ENCODE peak calls at places on chromosomes 1 and 21, in six cellular contexts. One of them, this sample, is unnamed.
A peak's percentile ranks its signal among the peaks of the same experiment; 100 is the strongest.

GRCh38 chr1:89844236-89844807 is 23.5 kb downstream of the LRRC8D start:
- DNase-seq in right lobe of liver: no peak
- DNase-seq in Karpas-422: peak; percentile 78
- DNase-seq in heart right ventricle: no peak
- DNase-seq in GM23248: peak; percentile 44
- DNase-seq in thyroid gland: no peak
- DNase-seq in this sample: no peak

GRCh38 chr1:61455400-61455799 is 269.5 kb downstream of the TM2D1 start:
- DNase-seq in right lobe of liver: no peak
- DNase-seq in Karpas-422: no peak
- DNase-seq in heart right ventricle: no peak
- DNase-seq in GM23248: no peak
- DNase-seq in thyroid gland: no peak
- DNase-seq in this sample: no peak

GRCh38 chr1:56064705-56065104 is 514.7 kb downstream of the PLPP3 start:
- DNase-seq in right lobe of liver: no peak
- DNase-seq in Karpas-422: no peak
- DNase-seq in heart right ventricle: no peak
- DNase-seq in GM23248: peak; percentile 32
- DNase-seq in thyroid gland: no peak
- DNase-seq in this sample: no peak

GRCh38 chr1:78292361-78292760 is 198.4 kb upstream of the PTGFR start:
- DNase-seq in right lobe of liver: no peak
- DNase-seq in Karpas-422: no peak
- DNase-seq in heart right ventricle: no peak
- DNase-seq in GM23248: peak; percentile 85
- DNase-seq in thyroid gland: no peak
- DNase-seq in this sample: no peak

GRCh38 chr21:17554619-17555472 is 42.0 kb downstream of the CXADR start:
- DNase-seq in right lobe of liver: no peak
- DNase-seq in Karpas-422: no peak
- DNase-seq in heart right ventricle: no peak
- DNase-seq in GM23248: peak; percentile 11
- DNase-seq in thyroid gland: no peak
- DNase-seq in this sample: no peak

GRCh38 chr21:15614757-15615156 is 115.0 kb upstream of the USP25 start:
- DNase-seq in right lobe of liver: no peak
- DNase-seq in Karpas-422: no peak
- DNase-seq in heart right ventricle: no peak
- DNase-seq in GM23248: no peak
- DNase-seq in thyroid gland: no peak
- DNase-seq in this sample: no peak

GRCh38 chr1:247291835-247292561 is 36.1 kb downstream of the VN1R5 start:
- DNase-seq in right lobe of liver: no peak
- DNase-seq in Karpas-422: no peak
- DNase-seq in heart right ventricle: no peak
- DNase-seq in GM23248: no peak
- DNase-seq in thyroid gland: no peak
- DNase-seq in this sample: no peak

GRCh38 chr1:188817814-188818213 is 1659.8 kb downstream of the BRINP3 start:
- DNase-seq in right lobe of liver: no peak
- DNase-seq in Karpas-422: no peak
- DNase-seq in heart right ventricle: no peak
- DNase-seq in GM23248: no peak
- DNase-seq in thyroid gland: no peak
- DNase-seq in this sample: no peak

GRCh38 chr21:16678479-16678878 is 834.4 kb upstream of the CXADR start:
- DNase-seq in right lobe of liver: no peak
- DNase-seq in Karpas-422: no peak
- DNase-seq in heart right ventricle: no peak
- DNase-seq in GM23248: no peak
- DNase-seq in thyroid gland: no peak
- DNase-seq in this sample: no peak

GRCh38 chr1:184162266-184162665 is 110.7 kb downstream of the TSEN15 start:
- DNase-seq in right lobe of liver: no peak
- DNase-seq in Karpas-422: no peak
- DNase-seq in heart right ventricle: peak; percentile 38
- DNase-seq in GM23248: no peak
- DNase-seq in thyroid gland: peak; percentile 15
- DNase-seq in this sample: no peak

GRCh38 chr1:39507230-39507928 is 15.9 kb downstream of the BMP8A start:
- DNase-seq in right lobe of liver: no peak
- DNase-seq in Karpas-422: peak; percentile 9
- DNase-seq in heart right ventricle: no peak
- DNase-seq in GM23248: peak; percentile 18
- DNase-seq in thyroid gland: peak; percentile 50
- DNase-seq in this sample: peak; percentile 9

GRCh38 chr1:30414086-30414850 is 309.1 kb downstream of the MATN1 start:
- DNase-seq in right lobe of liver: no peak
- DNase-seq in Karpas-422: no peak
- DNase-seq in heart right ventricle: no peak
- DNase-seq in GM23248: no peak
- DNase-seq in thyroid gland: no peak
- DNase-seq in this sample: no peak

GRCh38 chr1:19385869-19386591 is 73.9 kb downstream of the SLC66A1 start:
- DNase-seq in right lobe of liver: peak; percentile 42
- DNase-seq in Karpas-422: no peak
- DNase-seq in heart right ventricle: peak; percentile 40
- DNase-seq in GM23248: peak; percentile 91
- DNase-seq in thyroid gland: peak; percentile 77
- DNase-seq in this sample: no peak

GRCh38 chr1:13699510-13699909 is 478 bp upstream of the PRDM2 start:
- DNase-seq in right lobe of liver: no peak
- DNase-seq in Karpas-422: no peak
- DNase-seq in heart right ventricle: no peak
- DNase-seq in GM23248: peak; percentile 37
- DNase-seq in thyroid gland: no peak
- DNase-seq in this sample: no peak

GRCh38 chr1:184296466-184297243 is 90.2 kb upstream of the C1orf21 start:
- DNase-seq in right lobe of liver: peak; percentile 79
- DNase-seq in Karpas-422: no peak
- DNase-seq in heart right ventricle: peak; percentile 75
- DNase-seq in GM23248: peak; percentile 79
- DNase-seq in thyroid gland: peak; percentile 87
- DNase-seq in this sample: peak; percentile 85

GRCh38 chr1:150237746-150238145 is 1.8 kb upstream of the ANP32E start:
- DNase-seq in right lobe of liver: no peak
- DNase-seq in Karpas-422: no peak
- DNase-seq in heart right ventricle: no peak
- DNase-seq in GM23248: no peak
- DNase-seq in thyroid gland: no peak
- DNase-seq in this sample: no peak

GRCh38 chr1:89908294-89908992 is 86.5 kb upstream of the ZNF326 start:
- DNase-seq in right lobe of liver: no peak
- DNase-seq in Karpas-422: no peak
- DNase-seq in heart right ventricle: no peak
- DNase-seq in GM23248: peak; percentile 50
- DNase-seq in thyroid gland: no peak
- DNase-seq in this sample: no peak

GRCh38 chr1:6185635-6186382 is 5.7 kb upstream of the CHD5 start:
- DNase-seq in right lobe of liver: no peak
- DNase-seq in Karpas-422: peak; percentile 74
- DNase-seq in heart right ventricle: no peak
- DNase-seq in GM23248: peak; percentile 62
- DNase-seq in thyroid gland: no peak
- DNase-seq in this sample: no peak

GRCh38 chr1:156064615-156065014 is 3.7 kb downstream of the RAB25 start:
- DNase-seq in right lobe of liver: no peak
- DNase-seq in Karpas-422: no peak
- DNase-seq in heart right ventricle: no peak
- DNase-seq in GM23248: peak; percentile 14
- DNase-seq in thyroid gland: no peak
- DNase-seq in this sample: no peak

GRCh38 chr1:46522184-46522968 is 29.1 kb downstream of the KNCN start:
- DNase-seq in right lobe of liver: peak; percentile 35
- DNase-seq in Karpas-422: no peak
- DNase-seq in heart right ventricle: no peak
- DNase-seq in GM23248: peak; percentile 91
- DNase-seq in thyroid gland: peak; percentile 80
- DNase-seq in this sample: peak; percentile 65

GRCh38 chr1:220717800-220718640 is 27.9 kb downstream of the C1orf115 start:
- DNase-seq in right lobe of liver: no peak
- DNase-seq in Karpas-422: no peak
- DNase-seq in heart right ventricle: no peak
- DNase-seq in GM23248: no peak
- DNase-seq in thyroid gland: no peak
- DNase-seq in this sample: no peak

GRCh38 chr1:41030872-41031616 is 9.5 kb upstream of the SLFNL1 start:
- DNase-seq in right lobe of liver: no peak
- DNase-seq in Karpas-422: no peak
- DNase-seq in heart right ventricle: no peak
- DNase-seq in GM23248: no peak
- DNase-seq in thyroid gland: no peak
- DNase-seq in this sample: no peak

GRCh38 chr1:172745014-172745413 is 86.1 kb downstream of the FASLG start:
- DNase-seq in right lobe of liver: no peak
- DNase-seq in Karpas-422: peak; percentile 87
- DNase-seq in heart right ventricle: no peak
- DNase-seq in GM23248: peak; percentile 84
- DNase-seq in thyroid gland: no peak
- DNase-seq in this sample: no peak

GRCh38 chr1:2046225-2046917 is 3.8 kb upstream of the PRKCZ start:
- DNase-seq in right lobe of liver: peak; percentile 88
- DNase-seq in Karpas-422: peak; percentile 80
- DNase-seq in heart right ventricle: peak; percentile 66
- DNase-seq in GM23248: peak; percentile 21
- DNase-seq in thyroid gland: peak; percentile 72
- DNase-seq in this sample: no peak

GRCh38 chr1:246907472-246907871 is 24.3 kb downstream of the AHCTF1 start:
- DNase-seq in right lobe of liver: no peak
- DNase-seq in Karpas-422: peak; percentile 72
- DNase-seq in heart right ventricle: no peak
- DNase-seq in GM23248: peak; percentile 71
- DNase-seq in thyroid gland: peak; percentile 16
- DNase-seq in this sample: no peak

GRCh38 chr21:15027056-15027455 is 37.7 kb downstream of the NRIP1 start:
- DNase-seq in right lobe of liver: no peak
- DNase-seq in Karpas-422: no peak
- DNase-seq in heart right ventricle: no peak
- DNase-seq in GM23248: no peak
- DNase-seq in thyroid gland: no peak
- DNase-seq in this sample: no peak

GRCh38 chr1:1176931-1177330 is 3.3 kb downstream of the TTLL10 start:
- DNase-seq in right lobe of liver: no peak
- DNase-seq in Karpas-422: no peak
- DNase-seq in heart right ventricle: no peak
- DNase-seq in GM23248: no peak
- DNase-seq in thyroid gland: no peak
- DNase-seq in this sample: peak; percentile 16

DNA sequence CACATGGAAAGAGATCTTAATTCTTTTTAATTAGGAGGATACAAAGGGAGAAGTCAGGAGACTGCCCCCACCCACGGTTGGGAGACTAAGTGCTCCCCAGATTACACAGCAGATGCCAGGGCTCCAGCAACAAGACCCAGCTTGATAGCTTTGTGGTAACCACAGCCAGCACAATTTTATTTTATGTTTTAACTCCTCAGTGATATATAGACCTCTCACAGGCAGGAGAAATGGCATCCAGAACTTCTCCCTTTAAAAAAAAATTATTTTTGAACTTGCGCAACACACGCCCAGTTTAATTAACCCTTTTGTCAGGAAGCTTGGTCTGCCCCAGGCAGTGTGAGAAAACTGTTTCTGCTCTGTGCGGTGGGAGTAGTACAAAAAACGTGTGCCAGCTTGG is 62.6 kb upstream of the ACOT11 start:
- DNase-seq in right lobe of liver: no peak
- DNase-seq in Karpas-422: no peak
- DNase-seq in heart right ventricle: no peak
- DNase-seq in GM23248: no peak
- DNase-seq in thyroid gland: no peak
- DNase-seq in this sample: no peak
- H3K27ac ChIP-seq in right lobe of liver: no peak overlapping the region
- H3K27ac ChIP-seq in Karpas-422: no peak overlapping the region
- H3K27ac ChIP-seq in heart right ventricle: no peak overlapping the region
- H3K27ac ChIP-seq in GM23248: no peak overlapping the region
- H3K27ac ChIP-seq in thyroid gland: no peak overlapping the region
- H3K27ac ChIP-seq in this sample: no peak overlapping the region

GRCh38 chr1:52955129-52955970 is 28.3 kb downstream of the SCP2 start:
- DNase-seq in right lobe of liver: no peak
- DNase-seq in Karpas-422: no peak
- DNase-seq in heart right ventricle: no peak
- DNase-seq in GM23248: peak; percentile 92
- DNase-seq in thyroid gland: no peak
- DNase-seq in this sample: no peak
- H3K4me3 ChIP-seq in right lobe of liver: no peak overlapping the region
- H3K4me3 ChIP-seq in Karpas-422: no peak overlapping the region
- H3K4me3 ChIP-seq in heart right ventricle: no peak overlapping the region
- H3K4me3 ChIP-seq in GM23248: peak overlapping the region; percentile 36
- H3K4me3 ChIP-seq in thyroid gland: no peak overlapping the region
- H3K4me3 ChIP-seq in this sample: no peak overlapping the region

DNA sequence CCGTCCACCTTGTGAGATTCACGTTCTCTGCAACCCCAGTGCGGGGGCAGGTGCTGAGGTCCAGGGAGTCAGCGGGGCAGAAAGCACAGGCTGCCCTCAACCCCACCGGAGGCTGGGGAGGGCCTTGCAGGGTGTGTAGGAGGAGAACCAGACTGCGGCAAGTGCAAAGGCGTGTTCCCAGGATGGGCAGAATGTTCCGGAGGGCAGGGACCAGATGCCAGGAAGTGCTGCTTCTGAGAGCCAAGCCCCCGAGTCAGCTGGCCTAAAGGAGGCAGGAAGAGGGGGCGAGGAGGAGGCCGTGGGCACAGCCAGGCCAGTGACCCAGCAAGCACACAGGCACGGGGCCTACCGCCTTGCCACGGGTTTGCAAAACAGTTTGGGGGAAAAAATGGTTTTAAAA is 193.8 kb upstream of the AJAP1 start:
- DNase-seq in right lobe of liver: no peak
- DNase-seq in Karpas-422: no peak
- DNase-seq in heart right ventricle: no peak
- DNase-seq in GM23248: no peak
- DNase-seq in thyroid gland: no peak
- DNase-seq in this sample: no peak
- H3K9me3 ChIP-seq in right lobe of liver: no peaks in the 10 kb centered on the region
- H3K9me3 ChIP-seq in Karpas-422: no peaks in the 10 kb centered on the region
- H3K9me3 ChIP-seq in heart right ventricle: no peaks in the 10 kb centered on the region
- H3K9me3 ChIP-seq in GM23248: no peaks in the 10 kb centered on the region
- H3K9me3 ChIP-seq in thyroid gland: no peaks in the 10 kb centered on the region
- H3K9me3 ChIP-seq in this sample: no peaks in the 10 kb centered on the region

DNA sequence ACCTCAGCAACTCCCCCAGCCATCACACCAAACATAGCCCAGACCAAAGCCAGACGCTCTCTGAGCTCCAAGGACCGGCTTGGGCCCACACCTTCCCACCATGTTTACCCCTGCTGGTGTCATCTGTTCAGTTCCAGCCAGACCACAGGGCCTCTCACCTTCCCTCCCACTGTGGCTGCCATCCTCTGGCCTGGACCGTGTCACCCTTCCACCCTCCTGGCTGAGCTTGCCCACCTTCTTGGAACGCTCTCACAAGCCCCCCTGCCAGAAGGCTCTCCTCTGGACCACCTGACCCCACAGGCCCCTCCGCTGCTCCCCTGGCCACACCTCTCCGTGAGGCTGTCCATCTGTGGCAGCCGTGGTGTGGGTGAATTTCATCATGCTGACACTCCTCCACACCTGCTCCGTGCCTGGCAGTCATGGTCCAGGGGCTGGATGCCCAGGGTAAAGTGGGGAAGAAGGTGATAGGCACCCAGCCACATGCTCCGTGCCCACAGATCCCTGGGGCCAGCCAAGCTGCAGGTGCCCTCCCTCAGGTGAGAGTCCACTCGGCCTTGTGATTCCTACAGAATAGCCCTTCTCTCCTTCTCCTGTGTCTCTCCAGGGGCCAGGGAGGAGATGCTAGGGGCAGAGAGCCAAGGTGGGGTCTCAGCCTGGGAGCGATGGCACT is 16.6 kb upstream of the POFUT2 start:
- DNase-seq in right lobe of liver: no peak
- DNase-seq in Karpas-422: no peak
- DNase-seq in heart right ventricle: peak; percentile 8
- DNase-seq in GM23248: no peak
- DNase-seq in thyroid gland: no peak
- DNase-seq in this sample: no peak
- H3K27ac ChIP-seq in right lobe of liver: no peak overlapping the region
- H3K27ac ChIP-seq in Karpas-422: no peak overlapping the region
- H3K27ac ChIP-seq in heart right ventricle: no peak overlapping the region
- H3K27ac ChIP-seq in GM23248: no peak overlapping the region
- H3K27ac ChIP-seq in thyroid gland: no peak overlapping the region
- H3K27ac ChIP-seq in this sample: no peak overlapping the region

This sample was measured in aorta.